ENCODE peak calls at places on chromosomes 3 and 15, in ten cellular contexts. E is fibroblast of lung, M is cardiac muscle cell, R is SK-N-SH, N is A673, X is endothelial cell of umbilical vein, I is neuronal stem cell, U is uterus, V is adrenal gland, K is A549. Q is an unnamed sample. For H3K9me3, the result is how much of the 10 kb centered on the place peaks cover.

GRCh38 chr15:75815811-75816719 is 27.2 kb upstream of the UBE2Q2 start:
- DNase-seq in E (no peak), I (no peak), R (no peak), U (no peak), V (no peak), X (no peak), N (no peak), K (no peak), M (peak), Q (no peak)

GRCh38 chr3:157626817-157627216 is 123.6 kb upstream of the VEPH1 start:
- DNase-seq in E (no peak), M (no peak), R (no peak), X (no peak), U (no peak), N (no peak), V (no peak), K (no peak), I (no peak), Q (no peak)

GRCh38 chr3:115099115-115099884 is 47.8 kb downstream of the ZBTB20 start:
- DNase-seq in R (no peak), X (peak), I (no peak), N (no peak), K (no peak), U (no peak), M (peak), V (no peak), E (peak), Q (no peak)

GRCh38 chr15:68816158-68816557 is 4.5 kb downstream of the ANP32A start:
- DNase-seq in I (no peak), X (no peak), E (no peak), R (no peak), V (no peak), K (no peak), U (no peak), M (no peak), N (no peak), Q (no peak)

GRCh38 chr3:49454898-49455681 is 15.0 kb upstream of the DAG1 start:
- DNase-seq in M (no peak), U (no peak), K (no peak), N (peak), X (no peak), E (no peak), I (no peak), V (no peak), R (no peak), Q (no peak)

GRCh38 chr3:102926618-102927017 is 491.8 kb downstream of the ZPLD1 start:
- DNase-seq in R (no peak), X (no peak), U (no peak), M (no peak), I (no peak), V (no peak), N (no peak), E (no peak), K (no peak), Q (no peak)

GRCh38 chr15:75538376-75538775 is 40.7 kb downstream of the PTPN9 start:
- DNase-seq in U (no peak), M (no peak), X (no peak), N (no peak), K (no peak), I (no peak), R (no peak), E (no peak), V (no peak), Q (no peak)

GRCh38 chr3:48423241-48423882 is 6.5 kb downstream of the PLXNB1 start:
- DNase-seq in K (no peak), N (no peak), X (no peak), E (no peak), I (no peak), V (no peak), R (no peak), M (no peak), U (no peak), Q (no peak)

GRCh38 chr15:81686021-81686420 is 312.0 kb upstream of the TMC3 start:
- DNase-seq in X (no peak), N (no peak), K (no peak), V (no peak), M (no peak), U (no peak), E (no peak), I (no peak), R (no peak), Q (no peak)

GRCh38 chr3:185337231-185337816 is 25.6 kb upstream of the MAP3K13 start:
- DNase-seq in I (no peak), V (no peak), X (no peak), K (no peak), M (no peak), N (no peak), U (no peak), R (no peak), E (no peak), Q (no peak)

GRCh38 chr3:50807266-50807665 is 132.5 kb downstream of the DOCK3 start:
- DNase-seq in I (no peak), N (peak), R (no peak), K (no peak), V (no peak), U (no peak), X (no peak), E (peak), M (no peak), Q (no peak)

GRCh38 chr3:50806031-50806430 is 131.3 kb downstream of the DOCK3 start:
- DNase-seq in N (no peak), I (no peak), M (no peak), V (no peak), U (no peak), R (no peak), K (no peak), X (no peak), E (no peak), Q (no peak)

GRCh38 chr3:50806806-50807205 is 132.1 kb downstream of the DOCK3 start:
- DNase-seq in N (no peak), U (no peak), E (peak), R (no peak), V (no peak), X (no peak), M (no peak), K (no peak), I (no peak), Q (no peak)

GRCh38 chr3:50805321-50805720 is 130.6 kb downstream of the DOCK3 start:
- DNase-seq in I (no peak), V (no peak), U (no peak), M (no peak), N (no peak), R (no peak), E (no peak), K (no peak), X (no peak), Q (no peak)
- H3K9me3 ChIP-seq in I (under half), V (under half), U (under half), M (under half), N (under half), R (under half), E (under half), K (under half), X (under half), Q (under half)

DNA sequence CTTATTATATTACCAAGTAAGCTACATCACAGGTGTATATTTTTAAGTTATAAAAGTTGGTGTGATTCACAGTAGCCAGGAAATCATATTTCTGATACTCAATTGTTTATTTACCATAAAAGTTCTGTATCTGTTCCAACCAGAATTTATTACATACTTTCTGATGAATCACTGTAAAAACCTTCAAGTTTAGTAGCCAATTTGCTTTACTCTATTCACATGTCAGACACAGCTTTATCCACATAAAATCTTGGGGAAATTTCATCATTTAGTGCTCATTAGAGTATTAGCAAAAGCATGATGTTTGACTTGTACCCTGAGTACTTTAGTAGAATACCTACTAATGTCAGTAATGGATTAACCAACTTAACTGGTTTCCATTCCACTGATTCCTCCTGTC is 249.8 kb downstream of the POLQ start:
- DNase-seq in X (peak), V (no peak), N (no peak), M (no peak), I (no peak), E (peak), K (no peak), U (no peak), R (no peak), Q (no peak)
- H3K27ac ChIP-seq in X (peak), V (no peak), N (no peak), M (no peak), I (no peak), E (no peak), K (no peak), U (no peak), R (no peak), Q (no peak)

DNA sequence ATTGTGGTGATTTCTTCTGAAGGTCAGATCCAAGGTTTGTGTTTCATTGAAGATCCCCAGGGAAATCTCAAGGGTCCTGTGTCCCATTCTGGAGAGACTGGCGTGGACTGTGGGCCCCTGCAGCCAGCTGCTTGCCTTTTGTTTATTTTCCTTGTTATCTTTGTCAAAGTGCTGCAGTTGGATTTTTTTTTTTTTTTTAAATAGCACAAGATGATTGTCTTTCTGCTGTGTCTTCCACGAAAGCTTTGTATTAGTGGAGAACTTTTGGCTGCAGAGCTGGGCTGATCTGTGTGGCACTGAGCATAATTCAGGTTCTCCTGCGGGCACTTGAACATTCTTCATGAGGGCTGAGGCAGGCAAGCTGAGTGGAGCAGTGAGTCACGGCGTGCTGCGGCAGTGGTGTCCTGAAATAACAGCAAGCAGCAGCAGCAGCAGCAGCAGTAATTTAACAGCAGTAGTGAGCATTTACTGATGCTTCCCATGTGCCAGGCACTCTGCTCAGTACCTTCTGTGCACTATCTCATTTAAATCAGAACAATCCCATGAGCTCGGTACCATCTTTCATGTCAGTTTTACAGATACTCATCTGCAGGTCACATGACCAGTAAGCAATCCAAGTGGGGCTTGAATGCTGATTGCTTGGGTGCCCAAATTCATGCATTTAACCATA is 45.7 kb downstream of the MITF start:
- DNase-seq in N (no peak), K (peak), R (peak), V (peak), X (peak), I (no peak), E (peak), M (peak), U (peak), Q (no peak)
- H3K4me3 ChIP-seq in N (no peak), K (peak), R (no peak), V (no peak), X (no peak), I (no peak), E (no peak), M (no peak), U (no peak), Q (no peak)

GRCh38 chr3:52722491-52722890 is 16.6 kb downstream of the SPCS1 start:
- DNase-seq in R (no peak), U (no peak), I (no peak), V (no peak), N (no peak), X (no peak), M (no peak), K (no peak), E (no peak), Q (no peak)
- H3K9me3 ChIP-seq in R (under half), U (under half), I (under half), V (under half), N (under half), X (under half), M (under half), K (under half), E (under half), Q (under half)

GRCh38 chr3:33665294-33665693 is 52.8 kb downstream of the CLASP2 start:
- DNase-seq in U (no peak), X (no peak), E (no peak), V (no peak), I (no peak), K (no peak), R (no peak), N (no peak), M (peak), Q (no peak)
- H3K27ac ChIP-seq in U (no peak), X (no peak), E (no peak), V (no peak), I (no peak), K (no peak), R (no peak), N (no peak), M (no peak), Q (no peak)

GRCh38 chr3:150449169-150449721 is 41.1 kb downstream of the TSC22D2 start:
- DNase-seq in E (peak), V (no peak), X (peak), I (no peak), K (no peak), N (peak), R (no peak), M (peak), U (no peak), Q (no peak)
- H3K4me3 ChIP-seq in E (no peak), V (no peak), X (no peak), I (no peak), K (no peak), N (no peak), R (no peak), M (no peak), U (no peak), Q (no peak)

GRCh38 chr3:126085841-126086240 is 1.9 kb upstream of the SLC41A3 start:
- DNase-seq in R (no peak), M (no peak), N (no peak), K (no peak), U (no peak), I (no peak), E (no peak), X (no peak), V (no peak), Q (no peak)

GRCh38 chr3:126085276-126085675 is 1.4 kb upstream of the SLC41A3 start:
- DNase-seq in X (no peak), R (no peak), E (no peak), M (no peak), V (no peak), U (no peak), K (no peak), I (no peak), N (no peak), Q (no peak)

GRCh38 chr3:126083913-126084514 is at the start of gene SLC41A3:
- DNase-seq in U (peak), X (peak), I (peak), V (peak), R (peak), M (peak), K (peak), E (peak), N (peak), Q (peak)

GRCh38 chr3:126084667-126085180 is 800 bp upstream of the SLC41A3 start:
- DNase-seq in M (no peak), V (no peak), R (no peak), K (no peak), X (no peak), I (no peak), N (no peak), U (no peak), E (no peak), Q (no peak)

DNA sequence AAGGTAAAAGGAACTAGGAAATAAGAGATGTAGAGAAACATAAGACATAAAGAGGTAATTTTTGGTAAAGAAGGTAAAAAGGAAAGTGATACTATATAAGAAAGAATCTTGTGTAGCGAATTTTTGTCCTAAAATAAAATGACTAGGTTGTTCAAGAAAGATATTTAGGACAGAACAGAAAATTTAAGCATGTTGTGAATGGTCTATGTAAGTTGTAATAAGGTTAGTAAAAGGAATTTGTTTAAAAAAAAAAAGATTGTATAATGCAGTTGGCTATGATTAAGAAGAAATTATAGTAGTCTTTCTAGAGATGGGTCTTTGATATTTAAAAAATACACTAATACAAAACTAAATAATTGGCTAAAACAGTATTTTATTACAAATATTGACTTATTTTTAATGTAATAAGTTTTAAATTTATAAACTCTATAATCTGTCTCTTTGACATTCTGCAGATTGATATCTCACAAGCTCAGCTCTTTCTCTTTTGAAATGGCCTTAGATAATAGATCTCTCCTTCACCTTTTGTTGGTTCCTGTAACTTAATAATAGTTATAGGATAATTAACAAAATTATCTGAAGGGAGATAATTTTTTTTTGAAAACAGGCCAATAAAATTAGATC is 3.7 kb upstream of the SLC41A3 start:
- DNase-seq in K (no peak), M (no peak), N (no peak), R (no peak), V (no peak), I (no peak), E (no peak), U (no peak), X (no peak), Q (no peak)
- H3K9me3 ChIP-seq in K (under half), M (under half), N (under half), R (under half), V (under half), I (under half), E (under half), U (under half), X (under half), Q (under half)

GRCh38 chr3:4827767-4828166 is 151.5 kb upstream of the BHLHE40 start:
- DNase-seq in V (no peak), R (no peak), M (no peak), U (no peak), K (no peak), E (no peak), X (no peak), N (no peak), I (no peak), Q (no peak)
- H3K27ac ChIP-seq in V (no peak), R (peak), M (no peak), U (peak), K (peak), E (no peak), X (no peak), N (no peak), I (no peak), Q (no peak)

Q was measured in WERI-Rb-1.